ENCODE peak calls at places on chromosome 21, in ten cellular contexts. R is MM.1S, V is transverse colon, Q is Calu3, Y is pancreas, J is SK-N-SH, L is BJ, I is A549, G is neural progenitor cell, C is MCF 10A. F is an unnamed sample.

GRCh38 chr21:22083899-22084298 is 1085.7 kb downstream of the NCAM2 start:
- DNase-seq in L (no peak), Q (no peak), C (no peak), G (no peak), I (no peak), V (no peak), R (no peak), Y (no peak), J (no peak), F (no peak)

GRCh38 chr21:16086936-16087335 is 357.2 kb downstream of the USP25 start:
- DNase-seq in G (no peak), L (no peak), R (no peak), J (no peak), Y (no peak), I (no peak), Q (no peak), V (no peak), C (no peak), F (no peak)

GRCh38 chr21:33480481-33481103 is 818 bp upstream of the TMEM50B start:
- DNase-seq in R (no peak), V (no peak), L (no peak), J (no peak), G (no peak), Y (no peak), Q (no peak), I (no peak), C (no peak), F (no peak)

GRCh38 chr21:42150458-42151085 is 68.4 kb upstream of the ABCG1 start:
- DNase-seq in L (no peak), Q (no peak), R (no peak), C (no peak), J (no peak), Y (peak), V (no peak), G (no peak), I (no peak), F (no peak)

GRCh38 chr21:25563399-25564116 is 43.7 kb downstream of the MRPL39 start:
- DNase-seq in G (no peak), Q (no peak), R (no peak), Y (no peak), V (peak), C (no peak), I (no peak), L (no peak), J (no peak), F (no peak)

GRCh38 chr21:38505654-38506523 is 7.6 kb upstream of the ERG start:
- DNase-seq in Q (peak), Y (no peak), V (no peak), I (peak), L (no peak), R (peak), C (peak), G (peak), J (peak), F (peak)

GRCh38 chr21:41878831-41879189 is 334 bp downstream of the PRDM15 start:
- DNase-seq in G (peak), R (peak), Q (peak), J (peak), I (peak), L (no peak), Y (peak), C (peak), V (peak), F (peak)

GRCh38 chr21:42157606-42158310 is 61.2 kb upstream of the ABCG1 start:
- DNase-seq in Q (no peak), L (no peak), R (no peak), C (no peak), G (no peak), V (no peak), I (no peak), J (no peak), Y (no peak), F (no peak)

GRCh38 chr21:27450216-27450615 is 483.3 kb upstream of the ADAMTS5 start:
- DNase-seq in J (no peak), Y (no peak), Q (no peak), C (no peak), G (no peak), I (no peak), L (no peak), V (no peak), R (peak), F (no peak)

GRCh38 chr21:14382486-14382834 is 486 bp downstream of the HSPA13 start:
- DNase-seq in Y (peak), G (no peak), V (no peak), I (no peak), C (peak), R (no peak), Q (peak), L (no peak), J (no peak), F (no peak)

DNA sequence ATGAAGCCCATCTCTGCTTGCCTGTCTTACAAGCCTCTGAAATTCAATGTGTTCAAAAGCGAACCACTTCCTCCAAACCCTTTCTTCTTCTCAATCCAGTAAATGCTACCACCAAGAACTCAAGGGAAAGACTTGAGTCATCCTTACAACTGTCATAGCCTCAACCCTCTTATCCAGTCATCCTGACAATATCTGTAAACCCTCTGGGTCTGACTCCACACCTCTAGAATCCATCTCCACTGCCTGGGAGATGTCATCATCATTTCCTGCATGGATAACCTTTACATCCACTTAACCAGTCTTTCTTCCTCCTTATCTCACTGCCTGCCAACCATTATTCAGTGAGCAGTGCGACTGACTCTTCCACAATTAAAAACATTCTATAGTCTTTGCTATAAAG is 441.1 kb downstream of the SETD4 start:
- DNase-seq in C (peak), I (no peak), Y (no peak), V (no peak), G (no peak), Q (no peak), L (no peak), J (no peak), R (no peak), F (no peak)
- TF ChIP-seq CTCF in C (no peak), I (no peak), Y (no peak), V (no peak), G (no peak), Q (no peak), L (no peak), J (no peak), R (no peak), F (no peak)

DNA sequence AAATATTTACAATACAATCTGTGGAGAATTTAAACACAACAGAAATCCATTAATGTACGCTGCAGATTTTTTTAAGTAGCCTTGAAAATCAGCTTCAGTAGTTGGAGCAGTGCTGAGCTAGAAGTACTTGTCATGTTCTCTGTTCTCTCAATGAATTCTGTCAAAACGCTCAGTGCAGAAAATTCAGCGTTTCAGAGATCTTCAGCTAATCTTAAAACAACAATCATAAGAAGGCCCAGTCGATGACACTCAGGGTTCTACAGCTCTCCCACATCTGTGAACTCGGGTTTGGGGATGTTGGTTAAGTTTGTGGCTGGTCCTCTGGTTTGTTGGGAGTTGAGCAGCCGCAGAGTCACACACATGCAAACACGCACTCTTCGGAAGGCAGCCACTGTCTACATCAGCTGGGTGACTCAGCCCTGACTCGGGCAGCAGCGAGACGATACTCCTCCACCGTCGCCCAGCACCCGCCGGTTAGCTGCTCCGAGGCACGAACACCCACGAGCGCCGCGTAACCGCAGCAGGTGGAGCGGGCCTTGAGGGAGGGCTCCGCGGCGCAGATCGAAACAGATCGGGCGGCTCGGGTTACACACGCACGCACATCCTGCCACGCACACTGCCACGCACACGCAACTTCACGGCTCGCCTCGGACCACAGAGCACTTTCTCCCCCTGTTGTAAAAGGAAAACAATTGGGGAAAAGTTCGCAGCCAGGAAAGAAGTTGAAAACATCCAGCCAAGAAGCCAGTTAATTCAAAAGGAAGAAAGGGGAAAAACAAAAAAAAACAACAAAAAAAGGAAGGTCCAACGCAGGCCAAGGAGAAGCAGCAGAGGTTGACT is 161.2 kb downstream of the RUNX1 start:
- DNase-seq in R (peak), J (peak), G (peak), C (peak), Y (peak), I (peak), L (peak), Q (peak), V (peak), F (peak)
- TF ChIP-seq CTCF in R (no peak), J (no peak), G (no peak), C (no peak), Y (no peak), I (no peak), L (no peak), Q (no peak), V (no peak), F (no peak)

GRCh38 chr21:39885119-39885848 is 18.0 kb downstream of the PCP4 start:
- DNase-seq in Q (no peak), J (peak), V (peak), I (no peak), G (peak), R (no peak), L (no peak), Y (no peak), C (no peak), F (no peak)

GRCh38 chr21:39882186-39882882 is 15.1 kb downstream of the PCP4 start:
- DNase-seq in C (no peak), Q (no peak), L (no peak), Y (no peak), G (no peak), R (peak), V (no peak), J (no peak), I (no peak), F (no peak)

DNA sequence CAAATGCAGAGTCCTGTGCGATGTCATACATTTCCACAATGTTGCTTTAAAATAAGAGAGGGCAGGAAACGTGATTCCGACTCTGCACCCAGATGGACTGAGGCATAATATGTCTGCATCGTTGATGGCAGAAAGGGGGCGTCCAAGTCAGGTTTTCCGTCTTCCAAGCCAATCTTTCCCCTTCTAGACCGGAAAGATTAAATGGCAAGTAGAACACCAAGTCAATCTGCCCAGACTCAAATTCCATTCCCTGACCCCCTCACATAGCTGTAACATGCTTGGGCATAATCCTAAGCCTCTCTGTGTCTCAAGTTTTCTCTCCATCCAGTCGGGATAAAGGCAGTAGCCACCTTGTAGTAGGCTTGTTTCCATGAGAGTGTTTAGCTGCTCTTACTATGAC is 14.4 kb downstream of the PCP4 start:
- DNase-seq in L (no peak), C (no peak), I (no peak), Y (no peak), V (no peak), G (peak), Q (no peak), J (no peak), R (no peak), F (no peak)
- TF ChIP-seq CTCF in L (no peak), C (no peak), I (no peak), Y (no peak), V (no peak), G (peak), Q (no peak), J (no peak), R (no peak), F (no peak)

DNA sequence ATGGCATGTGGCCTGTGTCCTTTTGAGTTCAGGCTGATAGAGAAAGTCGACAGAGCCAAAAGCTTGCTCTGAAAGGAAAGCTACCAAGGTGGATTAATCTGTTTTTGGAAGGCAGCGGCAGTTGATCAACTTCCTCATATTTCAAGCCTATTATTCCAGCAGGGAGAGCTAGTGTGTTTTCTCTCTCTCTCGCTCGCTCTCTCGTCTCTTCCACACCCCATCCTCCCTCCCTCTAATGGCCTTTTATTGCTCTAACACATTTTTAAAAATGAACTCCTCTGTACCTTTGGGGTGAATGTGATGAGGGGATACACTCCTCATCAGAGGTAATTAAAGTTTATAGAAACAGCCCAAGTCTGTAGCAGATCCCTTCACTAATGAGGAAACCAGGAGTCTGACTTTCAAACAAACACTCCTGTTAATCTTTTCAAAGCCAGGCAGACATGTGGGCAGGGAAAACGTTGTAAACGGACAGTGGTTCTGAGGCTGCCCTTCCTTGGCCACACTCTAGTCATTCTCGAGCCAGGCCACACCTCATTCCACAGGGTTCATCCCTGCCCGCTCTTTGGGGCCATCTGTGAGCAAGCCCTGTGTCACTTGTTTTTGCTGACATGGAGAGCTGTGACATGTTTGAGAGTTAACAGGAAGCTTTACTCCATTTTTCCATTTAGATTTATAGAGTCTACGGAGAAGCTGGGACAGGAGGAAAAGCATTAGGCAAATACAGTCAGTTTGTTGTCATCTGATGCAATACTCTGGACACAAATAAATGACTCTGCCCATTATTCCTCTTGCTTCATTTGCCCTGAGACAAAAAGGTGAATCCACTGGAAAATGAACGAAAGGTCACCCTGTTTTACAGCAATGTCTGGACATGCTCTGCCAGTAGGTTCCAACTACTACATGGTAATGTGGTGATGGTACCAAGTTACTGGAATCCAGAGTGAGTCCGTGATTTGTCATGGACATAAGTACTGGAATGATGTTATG is 126.7 kb downstream of the CLIC6 start:
- DNase-seq in G (no peak), Q (no peak), I (peak), C (peak), L (peak), Y (no peak), J (no peak), V (peak), R (no peak), F (no peak)
- TF ChIP-seq CTCF in G (no peak), Q (no peak), I (peak), C (no peak), L (no peak), Y (no peak), J (no peak), V (peak), R (no peak), F (no peak)

DNA sequence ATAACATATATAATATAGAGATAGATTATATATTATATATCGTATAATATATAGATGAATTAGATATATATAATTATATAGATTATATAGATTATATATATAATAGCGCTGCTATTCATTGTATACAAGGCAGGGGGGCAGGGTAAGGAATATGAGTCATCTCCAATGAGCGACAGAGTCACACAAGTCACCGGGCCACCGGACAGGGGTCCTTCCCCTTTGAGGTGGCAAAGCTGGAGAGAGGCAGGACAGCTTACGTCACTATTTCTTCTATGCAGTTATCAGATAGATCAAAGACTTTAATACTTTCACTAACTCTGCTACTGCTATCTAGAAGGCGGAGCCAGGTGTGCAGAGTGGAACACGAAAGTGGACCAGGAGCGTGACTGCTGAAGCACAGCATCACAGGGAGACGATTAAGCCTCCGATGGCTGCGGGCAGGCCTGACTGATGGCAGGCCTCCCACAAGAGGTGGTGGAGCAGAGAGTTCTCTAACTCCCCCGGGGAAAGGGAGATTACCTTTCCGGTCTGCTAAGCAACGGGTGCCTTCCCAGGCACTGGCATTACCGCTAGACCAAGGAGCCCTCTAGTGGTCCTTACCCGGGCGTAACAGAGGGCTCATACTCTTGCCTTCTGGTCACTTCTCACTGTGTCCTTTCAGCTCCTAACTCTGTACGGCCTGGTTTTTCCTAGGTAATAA is 2154.7 kb downstream of the MRPL39 start:
- DNase-seq in C (no peak), Q (no peak), G (peak), Y (no peak), J (no peak), V (no peak), I (no peak), R (peak), L (no peak), F (peak)
- TF ChIP-seq CTCF in C (no peak), Q (no peak), G (peak), Y (no peak), J (no peak), V (no peak), I (no peak), R (peak), L (no peak), F (no peak)

GRCh38 chr21:44802396-44803153 is 955 bp upstream of the UBE2G2 start:
- DNase-seq in I (peak), V (no peak), R (peak), L (no peak), Q (no peak), G (peak), Y (no peak), J (peak), C (no peak), F (no peak)
- TF ChIP-seq CTCF in I (no peak), V (no peak), R (peak), L (no peak), Q (no peak), G (peak), Y (no peak), J (no peak), C (no peak), F (no peak)

F was measured in endothelial cell.